ENCODE peak calls at places on chromosomes 11 and 22, in five cellular contexts. R, V, G, K and Q are unnamed samples.

GRCh38 chr22:35604671-35605457 is 12.3 kb downstream of the MB start:
- DNase-seq in G (no peak), R (peak; percentile 50), K (no peak), V (peak; percentile 74), Q (no peak)

GRCh38 chr11:95505927-95506426 is 275.0 kb upstream of the SESN3 start:
- DNase-seq in G (no peak), K (no peak), V (peak; percentile 91), R (peak; percentile 13), Q (peak; percentile 89)

GRCh38 chr11:118673361-118674093 is 5.9 kb downstream of the TREH start:
- DNase-seq in R (no peak), G (peak; percentile 97), V (no peak), K (no peak), Q (no peak)

GRCh38 chr11:128941573-128942271 is 949 bp downstream of the TP53AIP1 start:
- DNase-seq in R (no peak), V (no peak), K (no peak), G (no peak), Q (no peak)

GRCh38 chr22:31585161-31585859 is 76.7 kb downstream of the PISD start:
- DNase-seq in K (no peak), R (peak; percentile 11), G (peak; percentile 61), V (peak; percentile 33), Q (no peak)

GRCh38 chr22:30064172-30064571 is 16.1 kb upstream of the HORMAD2 start:
- DNase-seq in G (no peak), V (no peak), K (no peak), R (no peak), Q (no peak)

GRCh38 chr22:23204541-23205157 is 24.3 kb downstream of the BCR start:
- DNase-seq in G (no peak), V (peak; percentile 38), R (peak; percentile 82), K (no peak), Q (no peak)

GRCh38 chr22:35997438-35997837 is 31.2 kb downstream of the RBFOX2 start:
- DNase-seq in V (peak; percentile 63), R (no peak), G (no peak), K (no peak), Q (no peak)

GRCh38 chr22:44391481-44392445 is 79.0 kb upstream of the SHISAL1 start:
- DNase-seq in G (no peak), R (no peak), V (no peak), K (no peak), Q (no peak)

GRCh38 chr11:99822846-99823565 is 802.3 kb downstream of the CNTN5 start:
- DNase-seq in K (no peak), V (peak; percentile 23), R (no peak), G (no peak), Q (no peak)

GRCh38 chr11:57471496-57471895 is 11.2 kb downstream of the RTN4RL2 start:
- DNase-seq in V (no peak), R (peak; percentile 68), G (no peak), K (no peak), Q (no peak)

GRCh38 chr11:110526323-110526722 is 96.6 kb downstream of the FDX1 start:
- DNase-seq in V (no peak), K (no peak), G (no peak), R (no peak), Q (no peak)

GRCh38 chr11:2298131-2298794 is 3.5 kb downstream of the C11orf21 start:
- DNase-seq in V (no peak), G (no peak), K (no peak), R (no peak), Q (no peak)

GRCh38 chr11:7892059-7892699 is 38.9 kb downstream of the OR10A6 start:
- DNase-seq in G (no peak), V (peak; percentile 58), K (no peak), R (no peak), Q (no peak)

GRCh38 chr22:32509045-32509444 is 34.4 kb downstream of the FBXO7 start:
- DNase-seq in K (no peak), R (no peak), V (no peak), G (no peak), Q (no peak)

GRCh38 chr11:105073486-105074200 is 28.5 kb upstream of the CARD16 start:
- DNase-seq in V (no peak), K (peak; percentile 40), R (no peak), G (no peak), Q (no peak)

GRCh38 chr22:25208743-25209505 is 9.3 kb downstream of the CRYBB3 start:
- DNase-seq in V (no peak), K (no peak), R (no peak), G (no peak), Q (no peak)

GRCh38 chr11:75667831-75668507 is 869 bp downstream of the MAP6 start:
- DNase-seq in G (no peak), V (peak; percentile 45), K (peak; percentile 70), R (peak; percentile 44), Q (no peak)

GRCh38 chr11:327581-327923 is 6.9 kb upstream of the IFITM3 start:
- DNase-seq in R (no peak), G (no peak), V (no peak), K (no peak), Q (no peak)

GRCh38 chr11:11407065-11407737 is 54.2 kb upstream of the CSNK2A3 start:
- DNase-seq in K (no peak), V (no peak), R (no peak), G (no peak), Q (no peak)

GRCh38 chr22:40436460-40437431 is 66.4 kb downstream of the SGSM3 start:
- DNase-seq in V (peak; percentile 63), R (peak; percentile 36), G (peak; percentile 41), K (peak; percentile 50), Q (peak; percentile 58)

GRCh38 chr11:74288161-74288560 is 23.3 kb downstream of the P4HA3 start:
- DNase-seq in V (peak; percentile 98), K (peak; percentile 60), G (no peak), R (peak; percentile 20), Q (peak; percentile 76)

GRCh38 chr11:124759268-124760204 is 2.6 kb downstream of the ESAM start:
- DNase-seq in R (no peak), V (no peak), K (no peak), G (no peak), Q (no peak)

GRCh38 chr22:48784701-48785503 is 1042.8 kb downstream of the BRD1 start:
- DNase-seq in R (no peak), G (no peak), V (no peak), K (no peak), Q (no peak)

GRCh38 chr11:44315947-44316387 is 6.0 kb upstream of the ALX4 start:
- DNase-seq in K (peak; percentile 63), R (no peak), G (no peak), V (peak; percentile 52), Q (no peak)
- TF ChIP-seq CTCF in K (peak; percentile 24), R (no peak), G (no peak), V (no peak), Q (peak; percentile 19)

DNA sequence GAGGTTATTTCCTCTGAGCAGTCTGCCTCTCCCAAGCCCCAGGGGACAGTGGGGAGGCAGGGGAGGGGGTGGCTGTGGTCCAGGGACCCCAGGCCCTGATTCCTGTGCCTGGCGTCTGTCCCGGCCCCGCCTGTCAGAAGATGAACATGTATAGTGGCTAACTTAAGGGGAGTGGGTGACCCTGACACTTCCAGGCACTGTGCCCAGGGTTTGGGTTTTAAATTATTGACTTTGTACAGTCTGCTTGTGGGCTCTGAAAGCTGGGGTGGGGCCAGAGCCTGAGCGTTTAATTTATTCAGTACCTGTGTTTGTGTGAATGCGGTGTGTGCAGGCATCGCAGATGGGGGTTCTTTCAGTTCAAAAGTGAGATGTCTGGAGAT is 3.1 kb downstream of the PIM3 start:
- DNase-seq in R (peak; percentile 25), V (no peak), G (no peak), K (no peak), Q (no peak)
- H3K4me3 ChIP-seq in R (no peak overlapping the region), V (peak overlapping the region; percentile 84), G (peak overlapping the region; percentile 97), K (peak overlapping the region; percentile 93), Q (no peak overlapping the region)

DNA sequence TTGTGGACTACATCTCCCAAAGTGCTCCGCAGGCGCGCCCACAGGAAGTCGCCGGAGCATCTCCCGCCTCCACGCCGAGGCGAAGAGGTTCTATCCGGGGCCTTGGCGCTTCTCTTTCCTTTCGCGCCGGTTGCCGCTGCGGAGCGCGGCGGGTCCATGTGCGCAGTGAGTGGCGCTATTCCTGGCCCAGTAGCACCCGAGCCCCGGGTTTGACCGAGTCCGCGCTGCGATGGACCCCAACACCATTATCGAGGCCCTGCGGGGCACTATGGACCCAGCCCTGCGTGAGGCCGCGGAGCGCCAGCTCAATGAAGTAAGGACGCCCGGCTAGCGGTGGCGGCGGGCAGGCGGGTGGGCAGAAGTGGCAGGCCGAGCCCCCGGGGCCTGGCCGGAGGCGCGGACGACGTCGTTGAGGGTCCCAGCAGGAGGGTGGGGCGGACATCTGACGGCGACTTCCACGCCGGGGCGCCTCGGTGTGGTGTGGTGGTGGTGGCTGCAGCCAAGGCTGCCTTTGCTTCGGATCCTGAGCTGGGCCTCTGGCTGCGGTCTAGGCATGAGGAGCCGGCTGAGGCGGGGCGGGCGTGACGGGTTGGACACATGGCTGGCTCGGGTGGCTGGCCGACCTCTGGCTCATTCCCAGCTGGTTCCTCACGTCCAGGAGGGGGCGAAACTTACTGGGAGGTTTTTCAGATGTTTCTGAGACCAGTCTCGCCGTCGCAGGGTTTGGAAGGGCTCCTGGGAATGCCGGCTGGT is at the start of gene IPO7:
- DNase-seq in G (peak; percentile 87), V (peak; percentile 92), K (peak; percentile 95), R (peak; percentile 91), Q (peak; percentile 76)
- TF ChIP-seq CTCF in G (peak; percentile 55), V (peak; percentile 33), K (no peak), R (no peak), Q (peak; percentile 42)

GRCh38 chr22:50272103-50272782 is 2.1 kb upstream of the MAPK11 start:
- DNase-seq in V (peak; percentile 19), K (no peak), G (no peak), R (no peak), Q (no peak)
- H3K4me3 ChIP-seq in V (no peak overlapping the region), K (no peak overlapping the region), G (no peak overlapping the region), R (no peak overlapping the region), Q (no peak overlapping the region)

DNA sequence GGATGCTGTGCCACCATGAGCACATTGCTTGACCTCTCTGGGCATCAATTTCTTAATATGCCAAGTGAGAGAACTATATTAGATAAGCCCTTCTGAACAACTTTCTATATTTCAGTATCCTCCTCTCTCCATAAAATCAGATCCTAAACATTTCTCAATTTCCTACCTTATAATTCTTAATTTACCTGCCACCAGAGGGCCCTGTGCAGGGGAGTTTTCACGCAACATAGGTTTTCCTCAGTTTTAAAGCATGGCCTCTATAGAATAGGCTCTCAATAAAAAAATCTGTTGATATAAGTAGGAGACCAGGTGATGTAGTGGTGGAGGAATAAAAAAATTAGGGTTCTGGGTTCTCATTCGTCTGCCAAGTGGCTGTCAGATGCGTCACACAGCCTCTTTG is 83.7 kb upstream of the DBX1 start:
- DNase-seq in V (no peak), K (peak; percentile 4), R (no peak), G (no peak), Q (no peak)
- TF ChIP-seq CTCF in V (peak; percentile 18), K (peak; percentile 38), R (no peak), G (no peak), Q (peak; percentile 39)

GRCh38 chr22:37519268-37520195 is at the start of gene CARD10:
- DNase-seq in R (no peak), K (no peak), V (peak; percentile 19), G (no peak), Q (no peak)
- H3K4me3 ChIP-seq in R (peak within 1 kb of the TSS; percentile 35), K (peak within 1 kb of the TSS; percentile 47), V (peak within 1 kb of the TSS; percentile 62), G (peak within 1 kb of the TSS; percentile 85), Q (peak within 1 kb of the TSS; percentile 66)